ENCODE peak calls at places on chromosomes 13 and 19, in seven cellular contexts. S, N, G, F, O, R and J are unnamed samples.

GRCh38 chr13:24864579-24864978 is 100.6 kb downstream of the RNF17 start:
- DNase-seq in S (no peak), N (no peak), G (no peak), F (no peak), O (no peak), R (no peak), J (no peak)

GRCh38 chr13:107461751-107462150 is 753.6 kb downstream of the LIG4 start:
- DNase-seq in S (no peak), N (no peak), G (no peak), F (no peak), O (no peak), R (no peak), J (no peak)

GRCh38 chr13:43235028-43235427 is 211.6 kb downstream of the DNAJC15 start:
- DNase-seq in S (no peak), N (no peak), G (no peak), F (no peak), O (no peak), R (no peak), J (no peak)

GRCh38 chr13:74128171-74128767 is 5.9 kb downstream of the KLF12 start:
- DNase-seq in S (no peak), N (no peak), G (no peak), F (no peak), O (no peak), R (peak; percentile 16), J (no peak)

GRCh38 chr13:74061939-74062595 is 72.1 kb downstream of the KLF12 start:
- DNase-seq in S (no peak), N (no peak), G (no peak), F (peak; percentile 19), O (peak; percentile 55), R (no peak), J (no peak)

GRCh38 chr13:40433577-40433976 is 232.9 kb downstream of the FOXO1 start:
- DNase-seq in S (no peak), N (no peak), G (no peak), F (no peak), O (no peak), R (no peak), J (no peak)

GRCh38 chr19:5057860-5058259 is 88.9 kb downstream of the KDM4B start:
- DNase-seq in S (no peak), N (peak; percentile 81), G (no peak), F (peak; percentile 80), O (no peak), R (no peak), J (no peak)

GRCh38 chr13:49086711-49087110 is 111.0 kb downstream of the FNDC3A start:
- DNase-seq in S (peak; percentile 6), N (no peak), G (no peak), F (no peak), O (no peak), R (no peak), J (no peak)

GRCh38 chr19:48539503-48540096 is 12.4 kb upstream of the SULT2B1 start:
- DNase-seq in S (no peak), N (peak; percentile 12), G (no peak), F (peak; percentile 63), O (no peak), R (no peak), J (no peak)

GRCh38 chr19:41792513-41793413 is 3.6 kb upstream of the CEACAM3 start:
- DNase-seq in S (peak; percentile 58), N (peak; percentile 53), G (peak; percentile 29), F (peak; percentile 50), O (no peak), R (peak; percentile 21), J (peak; percentile 20)

GRCh38 chr13:51729853-51730553 is 74.0 kb downstream of the DHRS12 start:
- DNase-seq in S (no peak), N (no peak), G (no peak), F (no peak), O (no peak), R (peak; percentile 70), J (no peak)

GRCh38 chr13:113941571-113942191 is 32.2 kb downstream of the C13orf46 start:
- DNase-seq in S (no peak), N (no peak), G (no peak), F (peak; percentile 20), O (no peak), R (no peak), J (no peak)

GRCh38 chr13:112141643-112142400 is 74.9 kb downstream of the SOX1 start:
- DNase-seq in S (no peak), N (no peak), G (no peak), F (no peak), O (no peak), R (no peak), J (no peak)

DNA sequence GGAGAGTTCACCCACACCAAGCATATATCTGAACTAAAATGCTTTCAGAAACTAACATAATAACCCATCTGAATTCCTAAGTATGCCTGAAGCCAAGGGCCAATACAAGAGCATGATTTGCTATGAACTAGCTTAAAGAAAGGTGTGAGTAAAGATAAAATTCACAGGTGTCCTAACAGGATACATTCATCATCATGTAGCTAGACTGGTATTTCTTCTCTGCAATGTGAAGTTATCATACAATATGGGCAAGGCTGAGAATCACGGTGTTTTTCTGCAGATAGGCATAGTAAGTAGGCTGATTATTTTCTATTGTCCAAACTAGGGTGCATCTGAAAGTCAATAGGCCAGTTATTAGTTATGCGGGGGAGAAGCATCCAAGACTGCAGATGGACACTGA is 63.1 kb downstream of the STK24 start:
- DNase-seq in S (no peak), N (no peak), G (no peak), F (no peak), O (no peak), R (no peak), J (no peak)
- H3K4me1 ChIP-seq in S (peaks cover 27% of the 10 kb centered on the region), N (peaks cover 38% of the 10 kb centered on the region), G (peaks cover 2% of the 10 kb centered on the region), F (peaks cover 5% of the 10 kb centered on the region), O (peaks cover 84% of the 10 kb centered on the region), R (peaks cover 40% of the 10 kb centered on the region), J (peaks cover 7% of the 10 kb centered on the region)

DNA sequence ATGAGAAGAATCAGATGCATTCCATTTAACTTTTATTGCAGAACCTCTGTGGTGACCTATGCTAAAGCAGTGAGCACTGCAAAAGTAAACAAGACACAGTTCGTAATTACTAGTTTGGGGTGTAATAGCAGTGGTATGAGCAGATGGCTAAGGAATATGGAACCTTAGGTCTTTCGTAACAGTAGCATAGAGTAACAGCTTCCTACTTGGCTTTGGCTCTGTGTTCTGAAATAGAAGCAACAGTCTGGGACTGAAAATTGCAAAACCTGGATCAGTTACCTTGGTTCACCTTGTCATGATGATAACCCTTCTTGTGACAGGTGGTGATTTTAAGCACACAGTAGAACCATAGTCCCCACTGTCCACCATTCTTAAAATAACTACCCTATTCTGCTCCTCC is 303.4 kb downstream of the GPC6 start:
- DNase-seq in S (no peak), N (no peak), G (no peak), F (no peak), O (no peak), R (no peak), J (no peak)
- TF ChIP-seq YY1 in S (no peak), N (no peak), G (no peak), F (no peak), O (no peak), R (no peak), J (no peak)

GRCh38 chr19:50567052-50567841 is 988 bp downstream of the LRRC4B start:
- DNase-seq in S (no peak), N (peak; percentile 54), G (no peak), F (peak; percentile 89), O (no peak), R (no peak), J (no peak)
- H3K27me3 ChIP-seq in S (peaks cover 10% of the 10 kb centered on the region), N (peaks cover 17% of the 10 kb centered on the region), G (peaks cover 43% of the 10 kb centered on the region), F (no peaks in the 10 kb centered on the region), O (peaks cover 2% of the 10 kb centered on the region), R (peaks cover 8% of the 10 kb centered on the region), J (peaks cover 13% of the 10 kb centered on the region)

DNA sequence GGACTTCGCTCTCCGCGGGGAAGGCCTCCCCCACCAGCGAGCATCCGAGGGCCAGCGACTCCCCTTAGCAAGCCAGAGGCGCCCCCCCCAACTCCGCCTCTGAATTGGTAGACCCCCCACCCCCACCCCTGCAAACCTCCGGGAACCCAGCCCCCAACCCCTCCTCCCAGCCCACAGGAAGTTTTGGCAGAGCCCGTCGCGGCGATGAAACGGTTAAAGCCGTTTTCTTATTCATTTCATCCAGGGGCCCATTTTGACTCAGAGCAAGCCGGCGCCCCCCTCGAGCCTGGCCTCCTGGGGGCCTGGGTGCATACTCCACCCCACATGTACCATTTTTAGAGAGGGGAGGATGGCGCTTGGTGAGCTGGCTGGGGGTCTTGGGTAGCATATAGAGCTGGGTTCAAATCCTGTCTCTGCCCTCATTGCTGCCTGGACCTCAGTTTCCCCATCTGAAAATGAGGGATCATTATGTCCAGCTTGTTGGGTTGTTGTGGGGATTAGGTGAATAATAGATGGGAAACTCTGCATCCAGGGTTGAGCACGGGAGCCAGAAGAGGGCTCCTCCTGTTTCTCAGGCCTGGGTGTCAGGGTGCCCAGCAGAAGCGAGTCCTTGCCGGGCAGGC is 7.9 kb upstream of the JUNB start:
- DNase-seq in S (no peak), N (no peak), G (no peak), F (no peak), O (no peak), R (no peak), J (no peak)
- H3K4me1 ChIP-seq in S (peaks cover 90% of the 10 kb centered on the region), N (peaks cover 69% of the 10 kb centered on the region), G (peaks cover 20% of the 10 kb centered on the region), F (peaks cover 47% of the 10 kb centered on the region), O (peaks cover 79% of the 10 kb centered on the region), R (peaks cover 85% of the 10 kb centered on the region), J (peaks cover 24% of the 10 kb centered on the region)

DNA sequence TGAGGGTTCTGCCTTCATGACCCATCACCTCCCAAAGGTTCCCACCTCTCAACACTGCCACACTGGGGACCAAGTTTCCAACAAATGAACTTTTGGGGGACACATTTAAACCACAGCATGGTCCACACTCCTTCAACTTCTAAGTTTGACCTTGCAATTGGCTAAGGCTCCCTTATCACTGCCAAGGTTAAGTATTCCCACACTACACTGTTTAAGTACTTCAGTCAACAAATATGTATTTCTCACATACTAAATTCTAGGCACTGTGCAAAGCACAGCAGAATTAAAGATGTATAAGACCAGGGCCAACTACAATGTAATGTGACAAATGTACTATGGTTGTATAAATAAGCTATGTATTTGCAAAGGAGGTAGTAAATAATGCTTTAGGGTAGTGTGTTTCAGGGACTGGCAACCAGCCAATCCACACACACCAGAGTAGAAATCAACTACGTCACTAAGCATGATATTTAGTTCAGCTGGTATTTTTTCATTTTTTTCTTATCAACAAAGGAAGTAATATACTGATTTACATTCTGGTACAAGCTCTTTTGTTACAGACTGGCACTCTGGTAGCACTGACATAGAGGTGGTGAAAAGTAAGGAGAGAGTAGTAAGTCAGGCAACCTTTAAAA is 12.2 kb downstream of the NUFIP1 start:
- DNase-seq in S (no peak), N (no peak), G (no peak), F (no peak), O (no peak), R (no peak), J (no peak)
- TF ChIP-seq YY1 in S (no peak), N (no peak), G (no peak), F (no peak), O (no peak), R (no peak), J (no peak)

GRCh38 chr19:840519-841206 is at the start of gene PRTN3:
- DNase-seq in S (no peak), N (no peak), G (no peak), F (no peak), O (no peak), R (no peak), J (no peak)

GRCh38 chr19:844300-844971 is 3.6 kb downstream of the PRTN3 start:
- DNase-seq in S (no peak), N (no peak), G (no peak), F (no peak), O (no peak), R (no peak), J (no peak)

GRCh38 chr19:845707-846481 is 5.1 kb downstream of the PRTN3 start:
- DNase-seq in S (no peak), N (no peak), G (no peak), F (no peak), O (no peak), R (no peak), J (no peak)

GRCh38 chr19:843180-843835 is 2.5 kb downstream of the PRTN3 start:
- DNase-seq in S (no peak), N (peak; percentile 53), G (no peak), F (peak; percentile 66), O (no peak), R (no peak), J (no peak)

GRCh38 chr19:843836-844299 is 3.1 kb downstream of the PRTN3 start:
- DNase-seq in S (no peak), N (no peak), G (no peak), F (no peak), O (no peak), R (no peak), J (no peak)
- H3K27me3 ChIP-seq in S (no peaks in the 10 kb centered on the region), N (no peaks in the 10 kb centered on the region), G (peaks cover 15% of the 10 kb centered on the region), F (peaks cover 69% of the 10 kb centered on the region), O (no peaks in the 10 kb centered on the region), R (peaks cover 20% of the 10 kb centered on the region), J (peaks cover 16% of the 10 kb centered on the region)